ENCODE peak calls at places on chromosome 14, in five cellular contexts. V, L, S, I and Q are unnamed samples.

GRCh38 chr14:69766984-69767368 is at the start of gene SRSF5:
- DNase-seq in V (peak), L (peak), S (peak), I (peak), Q (peak)

GRCh38 chr14:77580964-77581505 is 35.4 kb downstream of the SPTLC2 start:
- DNase-seq in V (no peak), L (no peak), S (no peak), I (no peak), Q (no peak)

GRCh38 chr14:62439210-62439609 is 606.0 kb downstream of the KCNH5 start:
- DNase-seq in V (no peak), L (no peak), S (no peak), I (no peak), Q (no peak)

GRCh38 chr14:32986791-32987545 is 48.3 kb downstream of the NPAS3 start:
- DNase-seq in V (no peak), L (no peak), S (no peak), I (no peak), Q (no peak)

GRCh38 chr14:106185837-106186233 is 659.5 kb downstream of the TMEM121 start:
- DNase-seq in V (peak), L (no peak), S (peak), I (no peak), Q (peak)

GRCh38 chr14:32940066-32940651 is 1.5 kb downstream of the NPAS3 start:
- DNase-seq in V (no peak), L (no peak), S (no peak), I (no peak), Q (no peak)

GRCh38 chr14:70073924-70074566 is 114.7 kb downstream of the SLC8A3 start:
- DNase-seq in V (peak), L (peak), S (peak), I (peak), Q (no peak)

GRCh38 chr14:96203635-96204034 is 1.0 kb upstream of the BDKRB2 start:
- DNase-seq in V (no peak), L (no peak), S (no peak), I (no peak), Q (no peak)

GRCh38 chr14:52314521-52315354 is 626 bp downstream of the PTGER2 start:
- DNase-seq in V (peak), L (peak), S (peak), I (no peak), Q (no peak)

GRCh38 chr14:75088566-75089373 is 19.3 kb downstream of the ZC2HC1C start:
- DNase-seq in V (peak), L (peak), S (peak), I (peak), Q (no peak)

GRCh38 chr14:23364164-23364571 is 804 bp downstream of the EFS start:
- DNase-seq in V (no peak), L (no peak), S (no peak), I (peak), Q (no peak)

GRCh38 chr14:24254630-24255392 is 8.2 kb downstream of the TGM1 start:
- DNase-seq in V (no peak), L (no peak), S (no peak), I (no peak), Q (no peak)

GRCh38 chr14:77133718-77134338 is 7.8 kb downstream of the ZDHHC22 start:
- DNase-seq in V (peak), L (peak), S (no peak), I (no peak), Q (no peak)

GRCh38 chr14:95519699-95520098 is 3.2 kb upstream of the SYNE3 start:
- DNase-seq in V (peak), L (no peak), S (peak), I (peak), Q (no peak)

GRCh38 chr14:101480747-101481530 is 80.4 kb upstream of the DIO3 start:
- DNase-seq in V (peak), L (peak), S (peak), I (no peak), Q (no peak)

GRCh38 chr14:44505588-44505987 is 1.5 kb downstream of the FSCB start:
- DNase-seq in V (no peak), L (no peak), S (no peak), I (no peak), Q (no peak)

GRCh38 chr14:60093088-60093487 is 1.4 kb downstream of the PCNX4 start:
- DNase-seq in V (no peak), L (no peak), S (no peak), I (no peak), Q (no peak)

GRCh38 chr14:72892879-72893635 is 844 bp downstream of the DPF3 start:
- DNase-seq in V (peak), L (no peak), S (no peak), I (no peak), Q (no peak)

GRCh38 chr14:24984846-24985589 is 64.9 kb downstream of the STXBP6 start:
- DNase-seq in V (peak), L (no peak), S (peak), I (no peak), Q (no peak)

GRCh38 chr14:98227000-98227726 is 1044.8 kb downstream of the BCL11B start:
- DNase-seq in V (no peak), L (no peak), S (no peak), I (no peak), Q (peak)

GRCh38 chr14:71474291-71474690 is 457.9 kb upstream of the RGS6 start:
- DNase-seq in V (no peak), L (no peak), S (no peak), I (no peak), Q (no peak)

GRCh38 chr14:34629344-34629656 is 648 bp downstream of the SNX6 start:
- DNase-seq in V (no peak), L (no peak), S (no peak), I (peak), Q (no peak)

GRCh38 chr14:22839159-22839779 is 2.9 kb downstream of the MMP14 start:
- DNase-seq in V (peak), L (no peak), S (no peak), I (no peak), Q (no peak)

GRCh38 chr14:75993567-75994041 is 8.0 kb downstream of the IFT43 start:
- DNase-seq in V (no peak), L (no peak), S (no peak), I (no peak), Q (no peak)

GRCh38 chr14:85536835-85537195 is 6.9 kb downstream of the FLRT2 start:
- DNase-seq in V (no peak), L (no peak), S (no peak), I (no peak), Q (no peak)

GRCh38 chr14:92625213-92625612 is 111.6 kb downstream of the RIN3 start:
- DNase-seq in V (no peak), L (peak), S (no peak), I (peak), Q (no peak)

GRCh38 chr14:49861581-49861922 is 9.0 kb upstream of the NEMF start:
- DNase-seq in V (peak), L (peak), S (peak), I (peak), Q (peak)

GRCh38 chr14:97021571-97022171 is 224.5 kb downstream of the VRK1 start:
- DNase-seq in V (no peak), L (peak), S (no peak), I (no peak), Q (no peak)

GRCh38 chr14:91098591-91098990 is 15.3 kb upstream of the DGLUCY start:
- DNase-seq in V (no peak), L (no peak), S (no peak), I (no peak), Q (no peak)

GRCh38 chr14:76763362-76764041 is 2.2 kb downstream of the VASH1 start:
- DNase-seq in V (no peak), L (no peak), S (no peak), I (no peak), Q (no peak)

GRCh38 chr14:61153436-61153835 is 127.7 kb downstream of the TMEM30B start:
- DNase-seq in V (no peak), L (no peak), S (no peak), I (no peak), Q (peak)

GRCh38 chr14:95679995-95680735 is 6.1 kb upstream of the TCL1B start:
- DNase-seq in V (no peak), L (no peak), S (no peak), I (no peak), Q (no peak)

GRCh38 chr14:67426983-67427601 is 15.1 kb upstream of the PLEK2 start:
- DNase-seq in V (peak), L (peak), S (peak), I (peak), Q (no peak)

GRCh38 chr14:65032319-65032718 is 45.6 kb downstream of the FNTB start:
- DNase-seq in V (peak), L (no peak), S (no peak), I (no peak), Q (no peak)

GRCh38 chr14:78141590-78141989 is 28.6 kb upstream of the NRXN3 start:
- DNase-seq in V (no peak), L (no peak), S (no peak), I (no peak), Q (no peak)

DNA sequence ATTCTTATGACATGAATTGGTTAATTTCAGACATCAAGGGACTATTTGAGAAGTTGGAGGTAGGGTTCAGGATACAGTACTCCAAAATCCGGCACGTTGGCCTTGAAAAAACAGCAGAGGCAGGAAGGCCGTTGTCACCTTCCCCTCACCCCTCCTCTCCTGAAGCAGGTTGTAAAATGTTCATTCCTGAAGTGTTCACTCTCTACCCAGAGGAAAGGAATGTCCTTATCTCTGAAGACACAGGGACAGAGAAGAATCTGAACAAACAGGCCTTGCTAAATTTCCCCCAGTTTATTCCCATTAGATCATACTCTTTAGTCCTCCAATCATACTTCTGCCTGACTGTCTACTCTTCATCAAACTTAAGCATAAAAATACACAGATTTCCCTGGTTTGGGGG is 313.6 kb downstream of the ZFP36L1 start:
- DNase-seq in V (no peak), L (no peak), S (no peak), I (no peak), Q (no peak)
- TF ChIP-seq EP300 in V (no peak), L (no peak), S (no peak), I (no peak), Q (no peak)

GRCh38 chr14:99450266-99450665 is 30.4 kb downstream of the SETD3 start:
- DNase-seq in V (no peak), L (no peak), S (no peak), I (no peak), Q (no peak)
- TF ChIP-seq EP300 in V (no peak), L (no peak), S (no peak), I (no peak), Q (no peak)

GRCh38 chr14:93916476-93916875 is 10.7 kb upstream of the FAM181A start:
- DNase-seq in V (no peak), L (no peak), S (no peak), I (no peak), Q (no peak)

GRCh38 chr14:93912785-93913184 is 14.4 kb upstream of the FAM181A start:
- DNase-seq in V (no peak), L (no peak), S (no peak), I (no peak), Q (no peak)

GRCh38 chr14:93915070-93915705 is 12.0 kb upstream of the FAM181A start:
- DNase-seq in V (no peak), L (no peak), S (no peak), I (no peak), Q (no peak)

GRCh38 chr14:93915800-93916199 is 11.3 kb upstream of the FAM181A start:
- DNase-seq in V (no peak), L (no peak), S (no peak), I (no peak), Q (no peak)

GRCh38 chr14:93914278-93914677 is 12.9 kb upstream of the FAM181A start:
- DNase-seq in V (no peak), L (no peak), S (no peak), I (no peak), Q (no peak)
- TF ChIP-seq EP300 in V (no peak), L (no peak), S (no peak), I (no peak), Q (no peak)

GRCh38 chr14:41187868-41188267 is 418.8 kb upstream of the LRFN5 start:
- DNase-seq in V (no peak), L (no peak), S (no peak), I (no peak), Q (no peak)
- TF ChIP-seq EP300 in V (no peak), L (no peak), S (no peak), I (no peak), Q (no peak)

GRCh38 chr14:104803916-104804371 is 3.0 kb downstream of the ZBTB42 start:
- DNase-seq in V (no peak), L (no peak), S (no peak), I (no peak), Q (no peak)

GRCh38 chr14:104804481-104805325 is 3.8 kb downstream of the ZBTB42 start:
- DNase-seq in V (no peak), L (no peak), S (no peak), I (no peak), Q (no peak)

GRCh38 chr14:104806625-104807465 is 5.9 kb downstream of the ZBTB42 start:
- DNase-seq in V (no peak), L (no peak), S (no peak), I (no peak), Q (no peak)

GRCh38 chr14:104805941-104806624 is 5.2 kb downstream of the ZBTB42 start:
- DNase-seq in V (no peak), L (no peak), S (no peak), I (no peak), Q (no peak)

DNA sequence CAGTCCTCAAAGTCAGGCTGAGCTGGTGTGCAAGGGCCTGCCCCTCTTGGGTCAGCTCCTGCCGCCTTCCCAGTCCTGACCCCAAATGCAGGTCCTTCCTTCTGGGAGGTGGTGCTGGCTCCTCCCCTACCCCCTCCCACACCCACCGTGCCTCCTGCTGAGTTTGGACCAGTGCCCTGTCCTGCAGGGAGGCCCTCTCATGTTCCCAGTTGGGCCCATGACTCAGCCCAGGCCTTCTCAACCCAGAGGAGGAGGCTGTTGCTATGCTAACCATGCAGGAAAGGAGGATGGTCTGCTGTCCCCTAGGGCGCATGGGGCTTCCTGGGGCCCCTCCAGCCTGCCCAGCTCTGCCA is 4.4 kb downstream of the ZBTB42 start:
- DNase-seq in V (no peak), L (peak), S (peak), I (no peak), Q (no peak)
- TF ChIP-seq EP300 in V (no peak), L (no peak), S (no peak), I (no peak), Q (no peak)

DNA sequence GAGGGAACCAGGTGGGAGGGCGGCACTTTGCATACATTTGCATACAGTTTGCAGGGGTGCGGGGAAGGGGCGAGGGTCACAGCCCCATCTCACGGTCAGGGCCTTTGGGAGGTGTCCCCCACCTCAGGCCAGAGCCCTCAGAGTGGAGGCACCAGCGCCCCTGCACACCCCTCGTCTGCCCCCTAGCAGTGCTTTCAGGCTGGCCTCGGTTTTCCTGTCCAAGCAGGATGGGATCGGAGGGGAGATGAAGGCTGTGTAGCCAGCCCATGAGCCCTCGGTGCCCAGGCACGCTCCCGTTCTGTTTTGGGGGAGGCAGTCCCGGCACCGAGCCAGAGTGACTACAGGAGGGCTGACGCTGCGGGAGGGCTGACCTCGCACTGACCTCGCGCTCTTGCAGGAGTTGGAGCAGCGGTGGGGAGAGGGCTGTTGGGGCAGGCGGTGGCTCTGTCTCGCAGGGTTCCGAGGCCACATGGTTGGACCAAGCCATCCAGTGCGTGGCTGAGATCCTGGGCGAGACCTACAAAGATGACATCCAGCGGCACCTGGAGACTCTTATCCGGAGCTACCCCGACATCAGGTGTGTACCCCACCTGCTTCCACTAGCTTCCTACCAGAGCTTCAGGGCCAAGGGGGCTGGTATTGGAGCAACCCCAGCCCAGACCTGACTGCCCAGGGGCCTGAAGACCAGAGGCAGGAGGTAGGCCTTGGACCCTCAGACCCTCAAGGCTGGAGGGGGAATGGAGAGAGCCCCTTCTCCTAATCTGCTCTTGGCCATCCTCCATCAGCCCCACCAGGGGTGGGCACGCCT is 13.6 kb downstream of the EXOC3L4 start:
- DNase-seq in V (no peak), L (no peak), S (no peak), I (no peak), Q (no peak)
- TF ChIP-seq EP300 in V (no peak), L (no peak), S (no peak), I (no peak), Q (no peak)

GRCh38 chr14:54674342-54674741 is 107.4 kb downstream of the SAMD4A start:
- DNase-seq in V (no peak), L (no peak), S (no peak), I (no peak), Q (no peak)

GRCh38 chr14:54673193-54674121 is 106.5 kb downstream of the SAMD4A start:
- DNase-seq in V (no peak), L (no peak), S (no peak), I (no peak), Q (no peak)

GRCh38 chr14:54680636-54681035 is 113.7 kb downstream of the SAMD4A start:
- DNase-seq in V (no peak), L (no peak), S (no peak), I (no peak), Q (no peak)

GRCh38 chr14:54675236-54676125 is 108.6 kb downstream of the SAMD4A start:
- DNase-seq in V (no peak), L (no peak), S (no peak), I (no peak), Q (no peak)

DNA sequence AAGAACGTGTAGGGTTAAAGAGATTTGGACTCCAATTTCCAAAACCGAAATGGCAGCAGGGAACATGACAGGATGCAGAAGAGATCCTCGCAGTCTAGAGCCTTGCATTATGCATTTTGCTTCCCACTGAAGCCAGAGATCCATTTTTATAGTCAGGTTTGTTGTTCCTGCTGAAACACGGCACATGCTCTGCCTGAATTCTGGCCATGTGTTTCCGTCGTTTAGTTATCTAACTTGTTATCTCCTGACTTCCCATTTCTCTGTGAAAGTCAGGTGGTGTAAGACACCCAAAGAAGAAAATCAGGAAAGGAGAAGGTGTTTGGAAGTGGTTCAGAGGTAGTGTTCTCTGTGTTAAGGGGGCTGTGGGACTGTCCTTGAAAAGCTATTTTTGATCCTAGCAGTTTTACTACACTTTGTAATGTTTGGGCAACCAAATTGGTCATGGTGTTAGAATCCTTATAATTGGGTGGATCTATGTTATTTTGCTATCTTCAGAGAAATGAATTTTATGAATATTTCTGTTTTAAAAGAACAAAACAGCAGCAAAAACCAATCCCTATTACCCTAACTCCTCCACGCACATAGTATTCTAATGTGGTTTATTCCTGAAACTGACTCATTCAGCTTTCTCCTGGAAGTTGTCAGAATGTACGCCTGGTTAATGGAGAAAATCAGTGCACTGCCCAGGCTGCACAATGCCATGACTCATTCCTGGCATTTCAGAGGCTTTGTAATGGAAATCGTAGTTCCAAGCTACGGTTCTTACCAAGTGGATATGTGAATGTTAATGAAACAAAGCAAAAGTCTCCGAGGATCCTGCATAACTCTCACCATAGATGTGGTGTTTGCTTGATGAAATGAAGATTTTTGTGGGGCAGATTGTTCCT is 110.1 kb downstream of the SAMD4A start:
- DNase-seq in V (no peak), L (peak), S (no peak), I (peak), Q (no peak)
- TF ChIP-seq EP300 in V (peak), L (no peak), S (peak), I (peak), Q (peak)

GRCh38 chr14:54685286-54685845 is 118.4 kb downstream of the SAMD4A start:
- DNase-seq in V (no peak), L (no peak), S (no peak), I (no peak), Q (no peak)

GRCh38 chr14:54686219-54686870 is 119.4 kb downstream of the SAMD4A start:
- DNase-seq in V (no peak), L (no peak), S (no peak), I (peak), Q (no peak)

GRCh38 chr14:54682578-54682977 is 115.7 kb downstream of the SAMD4A start:
- DNase-seq in V (no peak), L (no peak), S (no peak), I (no peak), Q (no peak)

GRCh38 chr14:54683882-54684794 is 117.2 kb downstream of the SAMD4A start:
- DNase-seq in V (peak), L (no peak), S (no peak), I (peak), Q (no peak)

GRCh38 chr14:54681819-54682261 is 114.9 kb downstream of the SAMD4A start:
- DNase-seq in V (no peak), L (no peak), S (no peak), I (no peak), Q (no peak)
- TF ChIP-seq EP300 in V (no peak), L (no peak), S (no peak), I (no peak), Q (no peak)